ENCODE peak calls at places on chromosomes 3 and 15, in eight cellular contexts. M is GM10248, W is astrocyte of the cerebellum, O is prostate gland, S is osteocyte, L is ovary, V is glutamatergic neuron, T is D721Med. F is an unnamed sample.

GRCh38 chr3:153215971-153216370 is 53.9 kb downstream of the RAP2B start:
- DNase-seq in M (no peak), W (no peak), O (no peak), S (no peak), L (no peak), V (no peak), T (no peak), F (no peak)

GRCh38 chr3:99577160-99577559 is 61.2 kb upstream of the COL8A1 start:
- DNase-seq in M (no peak), W (no peak), O (no peak), S (no peak), L (no peak), V (no peak), T (no peak), F (no peak)

GRCh38 chr15:76577879-76578512 is 241.4 kb downstream of the ISL2 start:
- DNase-seq in M (no peak), W (no peak), O (peak; percentile 4), S (no peak), L (no peak), V (no peak), T (no peak), F (no peak)

GRCh38 chr15:95626501-95627361 is 703.8 kb upstream of the NR2F2 start:
- DNase-seq in M (no peak), W (no peak), O (no peak), S (no peak), L (no peak), V (peak; percentile 22), T (no peak), F (no peak)

GRCh38 chr3:123778991-123779622 is 105.0 kb downstream of the MYLK start:
- DNase-seq in M (no peak), W (no peak), O (no peak), S (no peak), L (no peak), V (no peak), T (no peak), F (no peak)

GRCh38 chr3:32841875-32842505 is 24.2 kb downstream of the TRIM71 start:
- DNase-seq in M (no peak), W (no peak), O (no peak), S (no peak), L (no peak), V (no peak), T (no peak), F (no peak)

GRCh38 chr15:79311901-79312553 is 1.1 kb downstream of the TMED3 start:
- DNase-seq in M (peak; percentile 26), W (no peak), O (no peak), S (no peak), L (no peak), V (no peak), T (no peak), F (no peak)

GRCh38 chr3:56459719-56460118 is 8.5 kb downstream of the ERC2 start:
- DNase-seq in M (no peak), W (no peak), O (no peak), S (no peak), L (peak; percentile 41), V (no peak), T (no peak), F (no peak)

GRCh38 chr3:128532007-128532983 is 39.3 kb upstream of the GATA2 start:
- DNase-seq in M (no peak), W (no peak), O (no peak), S (peak; percentile 59), L (no peak), V (no peak), T (no peak), F (no peak)

GRCh38 chr3:35012210-35012609 is 627.1 kb upstream of the ARPP21 start:
- DNase-seq in M (no peak), W (no peak), O (no peak), S (no peak), L (no peak), V (no peak), T (no peak), F (no peak)

GRCh38 chr3:36196058-36196457 is 184.2 kb upstream of the STAC start:
- DNase-seq in M (no peak), W (no peak), O (no peak), S (no peak), L (no peak), V (no peak), T (no peak), F (no peak)

GRCh38 chr3:141231923-141232861 is 567 bp downstream of the PXYLP1 start:
- DNase-seq in M (no peak), W (no peak), O (peak; percentile 48), S (peak; percentile 84), L (peak; percentile 73), V (peak; percentile 64), T (no peak), F (peak; percentile 35)

DNA sequence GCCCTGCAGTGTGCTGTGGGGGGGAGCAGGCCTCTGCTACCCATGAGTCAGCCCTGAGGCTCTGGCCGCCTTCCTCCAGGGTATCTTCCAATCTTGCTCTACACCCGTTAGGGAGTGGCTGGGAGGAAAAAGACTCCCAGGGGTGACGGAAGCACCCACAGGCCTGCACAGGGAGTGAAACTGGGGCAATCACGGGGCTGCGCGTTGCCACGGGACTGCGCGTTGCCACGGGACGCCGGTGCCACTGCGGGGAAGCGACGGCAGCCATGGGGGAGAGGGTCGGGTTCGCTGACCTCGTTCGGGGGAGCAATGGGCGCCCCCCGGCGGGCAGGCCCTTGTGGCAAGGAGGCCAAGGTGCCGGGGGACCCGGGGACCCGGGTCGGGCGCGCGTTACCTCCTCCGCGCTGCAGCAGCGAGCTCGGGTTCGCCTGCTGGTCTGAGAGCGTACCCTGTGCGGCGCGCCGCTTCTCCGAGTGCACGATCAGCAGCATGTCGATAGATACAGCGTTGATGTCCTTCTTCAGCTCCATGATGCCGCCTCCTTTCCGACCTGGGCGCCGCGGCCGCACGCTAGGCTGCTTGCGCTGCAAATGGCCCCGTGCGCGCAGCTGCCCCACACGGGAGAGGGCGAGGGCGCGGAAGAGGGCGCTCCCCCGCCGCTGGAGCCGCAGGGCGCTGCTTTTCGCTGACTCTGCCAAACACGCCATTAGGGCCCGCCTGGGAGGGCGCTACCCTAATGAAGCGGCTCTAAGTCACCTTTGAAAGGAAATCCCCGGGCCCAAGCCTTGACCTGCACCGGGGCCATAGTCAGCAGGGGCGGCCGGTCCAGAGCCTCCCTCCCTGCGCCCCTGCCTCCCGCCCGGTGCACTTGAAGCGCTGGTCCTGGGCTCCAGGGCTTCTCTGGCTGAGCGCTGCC is at the start of gene KY:
- DNase-seq in M (peak; percentile 21), W (no peak), O (peak; percentile 18), S (peak; percentile 84), L (peak; percentile 77), V (peak; percentile 69), T (peak; percentile 41), F (no peak)
- TF ChIP-seq CTCF in M (no peak), W (no peak), O (no peak), S (peak; percentile 15), L (no peak), V (no peak), T (peak; percentile 1), F (no peak)

GRCh38 chr3:15305366-15305844 is 27.0 kb downstream of the SH3BP5 start:
- DNase-seq in M (no peak), W (no peak), O (no peak), S (no peak), L (no peak), V (peak; percentile 44), T (no peak), F (no peak)
- TF ChIP-seq CTCF in M (no peak), W (peak; percentile 48), O (no peak), S (peak; percentile 12), L (no peak), V (peak; percentile 77), T (no peak), F (no peak)

GRCh38 chr15:41928637-41929620 is 35.1 kb upstream of the SPTBN5 start:
- DNase-seq in M (peak; percentile 74), W (no peak), O (no peak), S (no peak), L (no peak), V (no peak), T (no peak), F (peak; percentile 70)

GRCh38 chr15:41932101-41932500 is 38.2 kb upstream of the SPTBN5 start:
- DNase-seq in M (no peak), W (no peak), O (no peak), S (no peak), L (no peak), V (no peak), T (no peak), F (no peak)

GRCh38 chr15:41930867-41931222 is 37.0 kb upstream of the SPTBN5 start:
- DNase-seq in M (no peak), W (no peak), O (no peak), S (no peak), L (no peak), V (no peak), T (no peak), F (no peak)

GRCh38 chr15:41932511-41932910 is 38.7 kb upstream of the SPTBN5 start:
- DNase-seq in M (no peak), W (no peak), O (no peak), S (no peak), L (no peak), V (no peak), T (no peak), F (no peak)

DNA sequence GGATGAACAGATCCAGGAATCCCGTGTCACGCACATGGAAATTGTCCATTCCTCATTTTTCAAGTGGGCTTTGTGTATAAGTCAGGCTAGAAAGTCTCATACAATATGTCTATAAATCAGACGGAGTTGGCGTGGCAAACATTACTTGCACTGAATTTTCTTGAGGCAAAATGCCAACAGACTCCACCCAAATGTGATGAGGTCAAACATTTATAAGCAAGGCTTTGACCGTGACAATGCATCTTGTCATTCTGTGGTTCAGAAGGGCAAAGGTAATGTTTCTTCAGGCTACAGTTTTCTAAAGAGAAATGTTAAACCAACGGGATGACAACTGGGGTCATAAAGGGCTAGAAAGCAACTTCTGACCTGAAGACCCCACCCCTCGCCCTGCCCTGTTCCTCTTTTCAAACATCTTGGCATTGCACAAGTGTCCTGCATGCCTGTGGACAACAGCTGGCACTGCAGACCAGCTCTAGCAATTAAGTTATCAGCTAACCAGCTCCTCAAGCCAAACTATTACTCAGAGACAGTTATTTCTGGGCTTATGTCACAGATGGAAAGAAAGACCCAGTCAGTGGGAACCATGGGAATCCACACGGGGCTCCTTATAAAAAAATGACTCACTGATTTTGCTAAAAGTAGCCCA is 36.5 kb upstream of the SPTBN5 start:
- DNase-seq in M (no peak), W (peak; percentile 94), O (no peak), S (no peak), L (no peak), V (no peak), T (no peak), F (no peak)
- TF ChIP-seq CTCF in M (peak; percentile 16), W (no peak), O (no peak), S (peak; percentile 27), L (no peak), V (no peak), T (no peak), F (no peak)

DNA sequence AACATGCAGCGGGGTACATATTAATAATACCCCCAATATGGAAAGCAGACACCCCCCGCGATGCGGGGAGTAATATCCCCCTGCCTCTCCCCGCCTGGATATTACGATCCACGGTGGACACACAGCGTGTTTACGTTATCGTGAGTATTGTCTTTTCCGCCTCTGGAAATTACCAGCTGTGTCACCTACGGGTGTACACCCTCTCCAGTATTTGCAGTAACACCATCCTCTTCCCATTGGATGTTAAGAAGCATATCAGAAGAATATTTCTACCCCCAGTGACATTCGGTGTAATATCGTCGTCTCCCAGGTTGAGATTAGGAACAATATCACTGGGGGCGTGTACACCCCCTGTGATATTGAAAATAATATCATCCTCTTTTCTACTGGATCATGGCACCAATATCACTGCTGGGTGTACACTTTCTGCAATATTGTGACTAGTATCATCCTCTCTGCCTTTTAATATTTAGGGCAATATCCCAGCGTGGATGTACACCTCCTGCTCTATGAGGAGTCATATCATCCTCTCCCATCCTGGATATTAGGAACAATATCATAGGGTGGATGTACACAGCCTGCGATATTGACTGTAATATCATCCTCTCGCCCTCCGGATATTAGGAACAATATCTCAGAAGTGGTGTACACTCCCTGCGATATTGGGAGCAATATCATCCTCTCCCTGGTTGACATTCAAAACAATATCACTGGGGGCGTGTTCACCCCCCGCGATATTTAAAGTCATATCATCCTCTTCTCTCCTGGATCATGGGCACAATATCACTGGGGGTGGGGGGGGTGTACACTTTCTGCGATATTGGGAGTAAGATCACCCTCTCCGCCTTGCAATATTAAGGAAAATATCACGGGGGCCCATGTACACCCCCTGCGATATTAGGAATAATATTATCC is 20.3 kb upstream of the BMF start:
- DNase-seq in M (no peak), W (no peak), O (no peak), S (no peak), L (no peak), V (no peak), T (no peak), F (no peak)
- TF ChIP-seq CTCF in M (no peak), W (no peak), O (no peak), S (no peak), L (no peak), V (no peak), T (no peak), F (no peak)

F was measured in activated B cell treated with CpG ODN at 0.5 μM for 24 hours.